ENCODE peak calls at places on chromosomes 4 and X, in eight cellular contexts. One of them, this sample, is unnamed.

GRCh38 chr4:159357350-159357749 is 254.5 kb downstream of the RAPGEF2 start:
- DNase-seq in CD4-positive, alpha-beta memory T cell: no peak
- DNase-seq in brain microvascular endothelial cell: no peak
- DNase-seq in heart left ventricle: no peak
- DNase-seq in lower lobe of right lung: no peak
- DNase-seq in uterus: no peak
- DNase-seq in IMR-90: no peak
- DNase-seq in kidney: no peak
- DNase-seq in this sample: no peak

GRCh38 chrX:39682778-39683177 is 415.0 kb downstream of the BCOR start:
- DNase-seq in uterus: no peak
- DNase-seq in kidney: no peak
- DNase-seq in IMR-90: no peak
- DNase-seq in CD4-positive, alpha-beta memory T cell: no peak
- DNase-seq in brain microvascular endothelial cell: no peak
- DNase-seq in heart left ventricle: no peak
- DNase-seq in lower lobe of right lung: no peak
- DNase-seq in this sample: no peak

GRCh38 chr4:17356926-17357325 is 155.0 kb downstream of the QDPR start:
- DNase-seq in IMR-90: no peak
- DNase-seq in CD4-positive, alpha-beta memory T cell: no peak
- DNase-seq in lower lobe of right lung: no peak
- DNase-seq in kidney: no peak
- DNase-seq in uterus: no peak
- DNase-seq in heart left ventricle: no peak
- DNase-seq in brain microvascular endothelial cell: no peak
- DNase-seq in this sample: no peak

GRCh38 chr4:102501635-102502382 is 650 bp downstream of the NFKB1 start:
- DNase-seq in lower lobe of right lung: peak; percentile 93
- DNase-seq in uterus: peak; percentile 76
- DNase-seq in brain microvascular endothelial cell: peak; percentile 75
- DNase-seq in kidney: peak; percentile 94
- DNase-seq in heart left ventricle: peak; percentile 89
- DNase-seq in IMR-90: peak; percentile 76
- DNase-seq in CD4-positive, alpha-beta memory T cell: peak; percentile 83
- DNase-seq in this sample: peak; percentile 46

GRCh38 chr4:137738377-137738990 is 206.2 kb upstream of the PCDH18 start:
- DNase-seq in kidney: no peak
- DNase-seq in CD4-positive, alpha-beta memory T cell: no peak
- DNase-seq in brain microvascular endothelial cell: no peak
- DNase-seq in uterus: no peak
- DNase-seq in IMR-90: no peak
- DNase-seq in lower lobe of right lung: no peak
- DNase-seq in heart left ventricle: no peak
- DNase-seq in this sample: no peak

GRCh38 chr4:185936650-185937376 is 124.8 kb upstream of the SORBS2 start:
- DNase-seq in uterus: no peak
- DNase-seq in heart left ventricle: no peak
- DNase-seq in brain microvascular endothelial cell: no peak
- DNase-seq in CD4-positive, alpha-beta memory T cell: no peak
- DNase-seq in lower lobe of right lung: no peak
- DNase-seq in kidney: no peak
- DNase-seq in IMR-90: no peak
- DNase-seq in this sample: no peak

GRCh38 chr4:147617841-147618421 is 734 bp downstream of the TMEM184C start:
- DNase-seq in kidney: no peak
- DNase-seq in CD4-positive, alpha-beta memory T cell: no peak
- DNase-seq in heart left ventricle: no peak
- DNase-seq in IMR-90: no peak
- DNase-seq in brain microvascular endothelial cell: no peak
- DNase-seq in uterus: no peak
- DNase-seq in lower lobe of right lung: no peak
- DNase-seq in this sample: no peak

GRCh38 chr4:185004562-185005208 is 13.6 kb upstream of the HELT start:
- DNase-seq in IMR-90: no peak
- DNase-seq in brain microvascular endothelial cell: no peak
- DNase-seq in kidney: peak; percentile 92
- DNase-seq in CD4-positive, alpha-beta memory T cell: no peak
- DNase-seq in lower lobe of right lung: peak; percentile 58
- DNase-seq in uterus: peak; percentile 23
- DNase-seq in heart left ventricle: no peak
- DNase-seq in this sample: no peak

GRCh38 chrX:132909643-132910042 is 48.8 kb downstream of the HS6ST2 start:
- DNase-seq in uterus: no peak
- DNase-seq in CD4-positive, alpha-beta memory T cell: no peak
- DNase-seq in lower lobe of right lung: no peak
- DNase-seq in heart left ventricle: no peak
- DNase-seq in IMR-90: peak; percentile 5
- DNase-seq in kidney: no peak
- DNase-seq in brain microvascular endothelial cell: peak; percentile 43
- DNase-seq in this sample: no peak

DNA sequence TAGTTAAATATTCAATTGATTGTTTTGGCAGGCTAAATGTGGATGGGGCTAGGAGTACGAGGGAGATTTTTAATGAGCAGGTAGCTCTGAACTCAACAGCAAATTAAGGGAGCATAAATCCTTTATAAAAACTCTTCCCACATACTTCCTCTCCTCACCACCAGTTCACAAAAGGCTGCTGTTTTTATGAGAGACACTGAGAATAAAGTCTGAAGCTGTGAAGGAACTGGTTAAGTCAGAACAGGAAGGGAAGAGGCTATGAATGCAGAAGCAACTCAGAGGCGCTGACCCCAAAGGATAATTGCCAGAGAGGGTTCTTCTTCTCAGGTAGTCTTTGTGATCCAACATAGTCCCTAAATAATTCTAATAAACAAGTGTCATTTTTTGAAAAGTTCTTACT is 406.1 kb downstream of the GPM6A start:
- DNase-seq in kidney: no peak
- DNase-seq in IMR-90: no peak
- DNase-seq in CD4-positive, alpha-beta memory T cell: no peak
- DNase-seq in uterus: no peak
- DNase-seq in lower lobe of right lung: no peak
- DNase-seq in brain microvascular endothelial cell: no peak
- DNase-seq in heart left ventricle: no peak
- DNase-seq in this sample: no peak
- H3K4me3 ChIP-seq in kidney: no peak overlapping the region
- H3K4me3 ChIP-seq in IMR-90: no peak overlapping the region
- H3K4me3 ChIP-seq in CD4-positive, alpha-beta memory T cell: no peak overlapping the region
- H3K4me3 ChIP-seq in uterus: no peak overlapping the region
- H3K4me3 ChIP-seq in lower lobe of right lung: no peak overlapping the region
- H3K4me3 ChIP-seq in brain microvascular endothelial cell: no peak overlapping the region
- H3K4me3 ChIP-seq in heart left ventricle: no peak overlapping the region
- H3K4me3 ChIP-seq in this sample: no peak overlapping the region

GRCh38 chr4:10091531-10092181 is 24.9 kb downstream of the WDR1 start:
- DNase-seq in lower lobe of right lung: peak; percentile 44
- DNase-seq in uterus: no peak
- DNase-seq in heart left ventricle: peak; percentile 59
- DNase-seq in brain microvascular endothelial cell: no peak
- DNase-seq in IMR-90: no peak
- DNase-seq in CD4-positive, alpha-beta memory T cell: peak; percentile 4
- DNase-seq in kidney: peak; percentile 71
- DNase-seq in this sample: no peak
- H3K27ac ChIP-seq in lower lobe of right lung: no peak overlapping the region
- H3K27ac ChIP-seq in uterus: peak overlapping the region; percentile 70
- H3K27ac ChIP-seq in heart left ventricle: peak overlapping the region; percentile 89
- H3K27ac ChIP-seq in brain microvascular endothelial cell: no peak overlapping the region
- H3K27ac ChIP-seq in IMR-90: peak overlapping the region; percentile 32
- H3K27ac ChIP-seq in CD4-positive, alpha-beta memory T cell: peak overlapping the region; percentile 1
- H3K27ac ChIP-seq in kidney: peak overlapping the region; percentile 7
- H3K27ac ChIP-seq in this sample: no peak overlapping the region

GRCh38 chr4:888029-888428 is 44.1 kb downstream of the GAK start:
- DNase-seq in lower lobe of right lung: no peak
- DNase-seq in kidney: no peak
- DNase-seq in uterus: no peak
- DNase-seq in CD4-positive, alpha-beta memory T cell: no peak
- DNase-seq in brain microvascular endothelial cell: no peak
- DNase-seq in heart left ventricle: no peak
- DNase-seq in IMR-90: no peak
- DNase-seq in this sample: no peak

GRCh38 chr4:885353-885752 is 46.8 kb downstream of the GAK start:
- DNase-seq in lower lobe of right lung: no peak
- DNase-seq in brain microvascular endothelial cell: no peak
- DNase-seq in CD4-positive, alpha-beta memory T cell: no peak
- DNase-seq in IMR-90: no peak
- DNase-seq in uterus: no peak
- DNase-seq in kidney: no peak
- DNase-seq in heart left ventricle: no peak
- DNase-seq in this sample: no peak

GRCh38 chr4:889516-889915 is 42.6 kb downstream of the GAK start:
- DNase-seq in brain microvascular endothelial cell: no peak
- DNase-seq in kidney: no peak
- DNase-seq in heart left ventricle: no peak
- DNase-seq in uterus: no peak
- DNase-seq in IMR-90: no peak
- DNase-seq in CD4-positive, alpha-beta memory T cell: no peak
- DNase-seq in lower lobe of right lung: no peak
- DNase-seq in this sample: no peak

GRCh38 chr4:886244-886643 is 45.9 kb downstream of the GAK start:
- DNase-seq in uterus: no peak
- DNase-seq in IMR-90: no peak
- DNase-seq in heart left ventricle: no peak
- DNase-seq in brain microvascular endothelial cell: no peak
- DNase-seq in CD4-positive, alpha-beta memory T cell: no peak
- DNase-seq in kidney: no peak
- DNase-seq in lower lobe of right lung: no peak
- DNase-seq in this sample: no peak

GRCh38 chr4:887034-887763 is 44.9 kb downstream of the GAK start:
- DNase-seq in heart left ventricle: no peak
- DNase-seq in kidney: no peak
- DNase-seq in brain microvascular endothelial cell: no peak
- DNase-seq in lower lobe of right lung: no peak
- DNase-seq in CD4-positive, alpha-beta memory T cell: no peak
- DNase-seq in IMR-90: no peak
- DNase-seq in uterus: no peak
- DNase-seq in this sample: no peak
- H3K36me3 ChIP-seq in heart left ventricle: peaks cover 44% of the 10 kb centered on the region
- H3K36me3 ChIP-seq in kidney: peaks cover 22% of the 10 kb centered on the region
- H3K36me3 ChIP-seq in brain microvascular endothelial cell: peaks cover 33% of the 10 kb centered on the region
- H3K36me3 ChIP-seq in lower lobe of right lung: peaks cover 88% of the 10 kb centered on the region
- H3K36me3 ChIP-seq in CD4-positive, alpha-beta memory T cell: peaks cover 18% of the 10 kb centered on the region
- H3K36me3 ChIP-seq in IMR-90: peaks cover 68% of the 10 kb centered on the region
- H3K36me3 ChIP-seq in uterus: no peaks in the 10 kb centered on the region
- H3K36me3 ChIP-seq in this sample: peaks cover 46% of the 10 kb centered on the region

GRCh38 chr4:76897522-76898384 is at the start of gene SOWAHB:
- DNase-seq in kidney: peak; percentile 93
- DNase-seq in IMR-90: no peak
- DNase-seq in heart left ventricle: peak; percentile 63
- DNase-seq in lower lobe of right lung: peak; percentile 89
- DNase-seq in brain microvascular endothelial cell: no peak
- DNase-seq in uterus: no peak
- DNase-seq in CD4-positive, alpha-beta memory T cell: peak; percentile 51
- DNase-seq in this sample: peak; percentile 29
- H3K4me3 ChIP-seq in kidney: peak within 1 kb of the TSS; percentile 66
- H3K4me3 ChIP-seq in IMR-90: peak within 1 kb of the TSS; percentile 55
- H3K4me3 ChIP-seq in heart left ventricle: peak within 1 kb of the TSS; percentile 44
- H3K4me3 ChIP-seq in lower lobe of right lung: peak within 1 kb of the TSS; percentile 63
- H3K4me3 ChIP-seq in brain microvascular endothelial cell: peak within 1 kb of the TSS; percentile 49
- H3K4me3 ChIP-seq in uterus: peak within 1 kb of the TSS; percentile 18
- H3K4me3 ChIP-seq in CD4-positive, alpha-beta memory T cell: peak within 1 kb of the TSS; percentile 42
- H3K4me3 ChIP-seq in this sample: peak within 1 kb of the TSS; percentile 63